ENCODE peak calls at places on chromosome 14, in seven cellular contexts. One of them, this sample, is unnamed.

GRCh38 chr14:103476065-103476464 is 46.6 kb downstream of the CKB start:
- DNase-seq in H1: no peak
- DNase-seq in HCT116: no peak
- DNase-seq in HepG2: no peak
- DNase-seq in GM12878: no peak
- DNase-seq in K562: no peak
- DNase-seq in SK-N-SH: no peak
- DNase-seq in this sample: no peak

GRCh38 chr14:37903561-37904191 is 304.0 kb upstream of the SSTR1 start:
- DNase-seq in GM12878: no peak
- DNase-seq in H1: no peak
- DNase-seq in SK-N-SH: peak; percentile 4
- DNase-seq in HepG2: peak; percentile 75
- DNase-seq in HCT116: peak; percentile 28
- DNase-seq in K562: peak; percentile 10
- DNase-seq in this sample: peak; percentile 34

GRCh38 chr14:39614292-39614923 is 182.2 kb upstream of the FBXO33 start:
- DNase-seq in K562: no peak
- DNase-seq in GM12878: no peak
- DNase-seq in HepG2: peak; percentile 30
- DNase-seq in H1: no peak
- DNase-seq in SK-N-SH: no peak
- DNase-seq in HCT116: no peak
- DNase-seq in this sample: no peak

GRCh38 chr14:30641207-30641606 is 19.1 kb downstream of the SCFD1 start:
- DNase-seq in K562: no peak
- DNase-seq in GM12878: no peak
- DNase-seq in H1: no peak
- DNase-seq in HCT116: no peak
- DNase-seq in HepG2: no peak
- DNase-seq in SK-N-SH: no peak
- DNase-seq in this sample: no peak

GRCh38 chr14:58160561-58160960 is 8.5 kb upstream of the ARMH4 start:
- DNase-seq in HepG2: no peak
- DNase-seq in K562: no peak
- DNase-seq in SK-N-SH: no peak
- DNase-seq in GM12878: no peak
- DNase-seq in H1: no peak
- DNase-seq in HCT116: no peak
- DNase-seq in this sample: no peak

GRCh38 chr14:63470877-63471565 is 72.2 kb downstream of the PPP2R5E start:
- DNase-seq in HCT116: peak; percentile 16
- DNase-seq in K562: no peak
- DNase-seq in HepG2: peak; percentile 87
- DNase-seq in GM12878: peak; percentile 68
- DNase-seq in SK-N-SH: no peak
- DNase-seq in H1: no peak
- DNase-seq in this sample: no peak

GRCh38 chr14:102602421-102603292 is 10.2 kb downstream of the RCOR1 start:
- DNase-seq in H1: no peak
- DNase-seq in HepG2: no peak
- DNase-seq in HCT116: no peak
- DNase-seq in GM12878: no peak
- DNase-seq in SK-N-SH: no peak
- DNase-seq in K562: no peak
- DNase-seq in this sample: no peak

GRCh38 chr14:24710403-24711063 is 76.5 kb upstream of the GZMB start:
- DNase-seq in HCT116: peak; percentile 27
- DNase-seq in K562: peak; percentile 36
- DNase-seq in SK-N-SH: peak; percentile 45
- DNase-seq in H1: no peak
- DNase-seq in HepG2: peak; percentile 71
- DNase-seq in GM12878: no peak
- DNase-seq in this sample: peak; percentile 5

GRCh38 chr14:64417771-64418125 is 29.6 kb downstream of the MTHFD1 start:
- DNase-seq in HepG2: no peak
- DNase-seq in SK-N-SH: no peak
- DNase-seq in GM12878: no peak
- DNase-seq in HCT116: no peak
- DNase-seq in K562: no peak
- DNase-seq in H1: no peak
- DNase-seq in this sample: no peak

GRCh38 chr14:68535404-68536024 is 257.4 kb downstream of the ZFP36L1 start:
- DNase-seq in SK-N-SH: no peak
- DNase-seq in H1: no peak
- DNase-seq in GM12878: no peak
- DNase-seq in HepG2: no peak
- DNase-seq in K562: no peak
- DNase-seq in HCT116: peak; percentile 79
- DNase-seq in this sample: no peak

GRCh38 chr14:35532783-35533356 is 1.1 kb upstream of the INSM2 start:
- DNase-seq in HCT116: no peak
- DNase-seq in GM12878: no peak
- DNase-seq in SK-N-SH: no peak
- DNase-seq in HepG2: no peak
- DNase-seq in K562: no peak
- DNase-seq in H1: no peak
- DNase-seq in this sample: no peak

GRCh38 chr14:100653409-100653808 is 66.2 kb upstream of the BEGAIN start:
- DNase-seq in SK-N-SH: peak; percentile 70
- DNase-seq in K562: peak; percentile 64
- DNase-seq in H1: no peak
- DNase-seq in HCT116: no peak
- DNase-seq in HepG2: no peak
- DNase-seq in GM12878: no peak
- DNase-seq in this sample: no peak

GRCh38 chr14:58814476-58814875 is 176.7 kb downstream of the DACT1 start:
- DNase-seq in K562: no peak
- DNase-seq in H1: no peak
- DNase-seq in HCT116: no peak
- DNase-seq in HepG2: no peak
- DNase-seq in GM12878: no peak
- DNase-seq in SK-N-SH: no peak
- DNase-seq in this sample: no peak

GRCh38 chr14:106286697-106287290 is 760.4 kb downstream of the TMEM121 start:
- DNase-seq in H1: no peak
- DNase-seq in K562: peak; percentile 41
- DNase-seq in GM12878: no peak
- DNase-seq in SK-N-SH: peak; percentile 73
- DNase-seq in HepG2: no peak
- DNase-seq in HCT116: no peak
- DNase-seq in this sample: peak; percentile 41

GRCh38 chr14:104333903-104334811 is 195.8 kb downstream of the KIF26A start:
- DNase-seq in K562: no peak
- DNase-seq in H1: no peak
- DNase-seq in SK-N-SH: no peak
- DNase-seq in GM12878: no peak
- DNase-seq in HCT116: no peak
- DNase-seq in HepG2: no peak
- DNase-seq in this sample: no peak

GRCh38 chr14:68981539-68981976 is 2.5 kb upstream of the ACTN1 start:
- DNase-seq in H1: no peak
- DNase-seq in HCT116: no peak
- DNase-seq in HepG2: no peak
- DNase-seq in K562: no peak
- DNase-seq in GM12878: no peak
- DNase-seq in SK-N-SH: no peak
- DNase-seq in this sample: no peak

GRCh38 chr14:77026930-77027537 is 1.5 kb downstream of the IRF2BPL start:
- DNase-seq in HCT116: no peak
- DNase-seq in K562: peak; percentile 47
- DNase-seq in HepG2: no peak
- DNase-seq in H1: no peak
- DNase-seq in GM12878: no peak
- DNase-seq in SK-N-SH: peak; percentile 72
- DNase-seq in this sample: no peak

GRCh38 chr14:59275668-59276067 is 87.2 kb downstream of the DAAM1 start:
- DNase-seq in GM12878: peak; percentile 78
- DNase-seq in HCT116: peak; percentile 75
- DNase-seq in H1: no peak
- DNase-seq in SK-N-SH: no peak
- DNase-seq in HepG2: peak; percentile 66
- DNase-seq in K562: peak; percentile 10
- DNase-seq in this sample: no peak

GRCh38 chr14:105890474-105891220 is 364.3 kb downstream of the TMEM121 start:
- DNase-seq in HCT116: no peak
- DNase-seq in K562: peak; percentile 1
- DNase-seq in GM12878: no peak
- DNase-seq in HepG2: no peak
- DNase-seq in H1: no peak
- DNase-seq in SK-N-SH: no peak
- DNase-seq in this sample: no peak

GRCh38 chr14:64170190-64170589 is 124.0 kb downstream of the ESR2 start:
- DNase-seq in GM12878: peak; percentile 13
- DNase-seq in H1: no peak
- DNase-seq in HepG2: no peak
- DNase-seq in K562: no peak
- DNase-seq in SK-N-SH: no peak
- DNase-seq in HCT116: no peak
- DNase-seq in this sample: no peak

GRCh38 chr14:99995700-99996356 is 69.4 kb upstream of the EVL start:
- DNase-seq in HepG2: peak; percentile 55
- DNase-seq in SK-N-SH: peak; percentile 42
- DNase-seq in H1: peak; percentile 29
- DNase-seq in K562: peak; percentile 42
- DNase-seq in GM12878: peak; percentile 89
- DNase-seq in HCT116: peak; percentile 54
- DNase-seq in this sample: peak; percentile 57

GRCh38 chr14:52546318-52546670 is 6.0 kb downstream of the TXNDC16 start:
- DNase-seq in HepG2: no peak
- DNase-seq in K562: no peak
- DNase-seq in GM12878: no peak
- DNase-seq in SK-N-SH: no peak
- DNase-seq in HCT116: no peak
- DNase-seq in H1: no peak
- DNase-seq in this sample: no peak

GRCh38 chr14:50932592-50933500 is 11.4 kb downstream of the PYGL start:
- DNase-seq in HepG2: no peak
- DNase-seq in H1: no peak
- DNase-seq in K562: no peak
- DNase-seq in GM12878: no peak
- DNase-seq in SK-N-SH: no peak
- DNase-seq in HCT116: no peak
- DNase-seq in this sample: peak; percentile 65

GRCh38 chr14:30275604-30276003 is 283.4 kb upstream of the G2E3 start:
- DNase-seq in H1: no peak
- DNase-seq in HCT116: no peak
- DNase-seq in K562: no peak
- DNase-seq in HepG2: no peak
- DNase-seq in GM12878: no peak
- DNase-seq in SK-N-SH: no peak
- DNase-seq in this sample: no peak

GRCh38 chr14:66281036-66281776 is 205.0 kb upstream of the CCDC196 start:
- DNase-seq in HepG2: no peak
- DNase-seq in K562: no peak
- DNase-seq in HCT116: no peak
- DNase-seq in GM12878: no peak
- DNase-seq in H1: no peak
- DNase-seq in SK-N-SH: no peak
- DNase-seq in this sample: no peak
- TF ChIP-seq JUND in HepG2: no peak
- TF ChIP-seq JUND in K562: no peak
- TF ChIP-seq JUND in HCT116: no peak
- TF ChIP-seq JUND in GM12878: no peak
- TF ChIP-seq JUND in H1: no peak
- TF ChIP-seq JUND in SK-N-SH: no peak
- TF ChIP-seq JUND in this sample: no peak

DNA sequence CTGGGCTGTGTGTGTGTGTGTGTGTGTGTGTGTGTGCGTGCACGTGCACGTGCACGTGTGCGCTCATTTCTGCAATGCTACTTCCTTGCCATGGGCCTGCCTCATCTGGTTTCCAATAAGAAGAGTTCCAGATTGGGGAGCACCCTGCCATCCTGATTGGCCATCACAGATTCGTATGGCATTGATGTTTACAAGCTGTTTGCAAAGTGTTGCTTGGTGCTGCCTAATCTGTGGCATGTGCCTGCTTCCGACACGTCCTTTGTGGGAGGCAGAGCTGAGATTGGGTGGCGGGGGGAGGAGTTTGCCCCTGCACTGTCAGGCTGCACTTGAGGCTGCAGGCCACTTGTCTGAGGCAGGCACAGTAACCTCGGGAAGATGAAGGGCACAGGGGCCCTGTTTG is 39.2 kb downstream of the SAMD4A start:
- DNase-seq in HCT116: no peak
- DNase-seq in HepG2: no peak
- DNase-seq in H1: no peak
- DNase-seq in GM12878: no peak
- DNase-seq in K562: no peak
- DNase-seq in SK-N-SH: no peak
- DNase-seq in this sample: no peak
- TF ChIP-seq JUND in HCT116: no peak
- TF ChIP-seq JUND in HepG2: no peak
- TF ChIP-seq JUND in H1: no peak
- TF ChIP-seq JUND in GM12878: no peak
- TF ChIP-seq JUND in K562: no peak
- TF ChIP-seq JUND in SK-N-SH: no peak
- TF ChIP-seq JUND in this sample: no peak

DNA sequence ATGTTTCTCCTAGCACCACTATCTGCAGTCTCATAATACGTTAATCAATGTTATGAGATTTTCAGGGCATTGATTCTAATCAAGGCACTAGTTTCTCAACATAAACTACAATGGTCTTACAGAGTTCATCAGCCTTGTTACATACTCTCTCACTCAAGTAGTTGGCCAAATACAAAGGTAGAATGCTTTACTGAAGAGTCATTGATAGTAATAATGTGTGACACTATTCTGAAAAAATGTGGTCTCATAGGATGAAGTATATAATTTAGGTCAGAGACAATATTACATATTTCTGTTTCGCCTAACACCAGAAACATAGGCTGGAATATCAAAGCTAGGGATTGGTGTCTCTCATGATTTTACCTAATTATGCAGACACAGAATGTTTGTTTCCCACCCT is 35.2 kb upstream of the MDGA2 start:
- DNase-seq in HCT116: no peak
- DNase-seq in K562: no peak
- DNase-seq in SK-N-SH: no peak
- DNase-seq in GM12878: no peak
- DNase-seq in H1: no peak
- DNase-seq in HepG2: no peak
- DNase-seq in this sample: no peak
- TF ChIP-seq JUND in HCT116: no peak
- TF ChIP-seq JUND in K562: no peak
- TF ChIP-seq JUND in SK-N-SH: no peak
- TF ChIP-seq JUND in GM12878: no peak
- TF ChIP-seq JUND in H1: no peak
- TF ChIP-seq JUND in HepG2: no peak
- TF ChIP-seq JUND in this sample: no peak

GRCh38 chr14:96616168-96616681 is 114.0 kb downstream of the PAPOLA start:
- DNase-seq in GM12878: no peak
- DNase-seq in H1: no peak
- DNase-seq in HCT116: no peak
- DNase-seq in SK-N-SH: peak; percentile 56
- DNase-seq in HepG2: no peak
- DNase-seq in K562: no peak
- DNase-seq in this sample: no peak
- TF ChIP-seq JUND in GM12878: no peak
- TF ChIP-seq JUND in H1: no peak
- TF ChIP-seq JUND in HCT116: no peak
- TF ChIP-seq JUND in SK-N-SH: no peak
- TF ChIP-seq JUND in HepG2: no peak
- TF ChIP-seq JUND in K562: no peak
- TF ChIP-seq JUND in this sample: no peak